ENCODE peak calls at places on chromosomes 6 and 20, in eight cellular contexts. K is left lung; W is HFFc6; Z is RWPE1; B is NCI-H1092 treated with DMSO at 0.1 percent for 48 hours; D is PC-9; Q is activated CD4-positive, alpha-beta T cell treated with anti-CD3 and anti-CD28 coated beads for 36 hours; T is HCT116. G is an unnamed sample.
A peak's percentile ranks its signal among the peaks of the same experiment; 100 is the strongest.

GRCh38 chr20:19376451-19376971 is 164.1 kb downstream of the SLC24A3 start:
- DNase-seq in D (no peak), Z (no peak), Q (no peak), K (no peak), T (no peak), B (no peak), W (no peak), G (no peak)

GRCh38 chr6:70811788-70812187 is 144.1 kb downstream of the SMAP1 start:
- DNase-seq in K (no peak), Z (peak; percentile 15), B (no peak), T (no peak), W (peak; percentile 6), Q (no peak), D (no peak), G (no peak)

GRCh38 chr20:59733326-59733725 is 129.0 kb downstream of the PHACTR3 start:
- DNase-seq in B (no peak), W (no peak), D (no peak), Z (no peak), Q (no peak), T (no peak), K (no peak), G (peak; percentile 89)

GRCh38 chr6:34705241-34705640 is 8.7 kb upstream of the ILRUN start:
- DNase-seq in Q (no peak), K (no peak), B (no peak), W (no peak), T (no peak), Z (no peak), D (no peak), G (no peak)

GRCh38 chr6:44049989-44050871 is 77.0 kb downstream of the MRPL14 start:
- DNase-seq in D (no peak), Q (no peak), B (no peak), W (no peak), T (no peak), K (peak; percentile 29), Z (no peak), G (no peak)

GRCh38 chr6:135358251-135358821 is 139.2 kb downstream of the AHI1 start:
- DNase-seq in Q (no peak), Z (peak; percentile 26), T (no peak), D (no peak), W (peak; percentile 94), K (no peak), B (no peak), G (no peak)

GRCh38 chr6:134564705-134565104 is 246.8 kb upstream of the SGK1 start:
- DNase-seq in Q (no peak), W (no peak), Z (no peak), K (no peak), B (peak; percentile 85), T (no peak), D (no peak), G (no peak)

GRCh38 chr6:79307321-79308036 is 73.0 kb upstream of the HMGN3 start:
- DNase-seq in T (no peak), K (no peak), D (peak; percentile 41), Z (peak; percentile 8), Q (no peak), W (no peak), B (no peak), G (no peak)

GRCh38 chr6:109595998-109596397 is 95.0 kb downstream of the AK9 start:
- DNase-seq in B (peak; percentile 1), K (no peak), Z (peak; percentile 8), Q (peak; percentile 44), D (no peak), T (peak; percentile 18), W (peak; percentile 37), G (peak; percentile 56)

GRCh38 chr6:53411451-53411850 is 62.7 kb upstream of the ELOVL5 start:
- DNase-seq in Q (no peak), D (no peak), Z (no peak), T (no peak), B (no peak), K (no peak), W (peak; percentile 23), G (no peak)

GRCh38 chr20:57023007-57023406 is 243.4 kb downstream of the BMP7 start:
- DNase-seq in B (no peak), Z (no peak), D (no peak), K (no peak), W (no peak), T (no peak), Q (no peak), G (no peak)

GRCh38 chr6:3015144-3015543 is 15.4 kb downstream of the NQO2 start:
- DNase-seq in Q (no peak), K (no peak), Z (no peak), T (no peak), W (no peak), D (no peak), B (no peak), G (no peak)

GRCh38 chr6:51753635-51754034 is 333.8 kb downstream of the PKHD1 start:
- DNase-seq in W (no peak), B (no peak), Z (no peak), Q (peak; percentile 30), D (no peak), K (no peak), T (no peak), G (peak; percentile 46)

GRCh38 chr6:170178561-170179477 is 112.1 kb downstream of the DLL1 start:
- DNase-seq in K (peak; percentile 28), T (no peak), Q (no peak), Z (peak; percentile 90), B (peak; percentile 98), W (peak; percentile 62), D (no peak), G (no peak)

GRCh38 chr20:47336013-47336754 is 20.3 kb downstream of the ZMYND8 start:
- DNase-seq in T (no peak), W (peak; percentile 86), Z (no peak), K (no peak), B (no peak), Q (no peak), D (peak; percentile 28), G (no peak)

GRCh38 chr6:122736606-122737005 is 42.9 kb upstream of the FABP7 start:
- DNase-seq in T (no peak), B (peak; percentile 36), D (no peak), K (no peak), W (no peak), Z (no peak), Q (no peak), G (no peak)

GRCh38 chr6:11335826-11336225 is 103.4 kb upstream of the NEDD9 start:
- DNase-seq in K (no peak), T (no peak), Z (no peak), Q (no peak), B (no peak), W (no peak), D (no peak), G (no peak)

GRCh38 chr6:25050356-25050755 is 114.6 kb upstream of the RIPOR2 start:
- DNase-seq in Q (peak; percentile 79), B (no peak), D (peak; percentile 46), K (no peak), Z (peak; percentile 46), T (no peak), W (peak; percentile 78), G (peak; percentile 90)

GRCh38 chr6:15500078-15500740 is 162.6 kb downstream of the DTNBP1 start:
- DNase-seq in T (no peak), B (no peak), Q (no peak), W (no peak), Z (no peak), K (no peak), D (no peak), G (no peak)

GRCh38 chr20:36836591-36837329 is 39.2 kb upstream of the TLDC2 start:
- DNase-seq in D (peak; percentile 35), K (peak; percentile 72), Q (peak; percentile 88), Z (no peak), W (peak; percentile 36), T (peak; percentile 68), B (peak; percentile 23), G (peak; percentile 93)